ENCODE peak calls at places on chromosomes 7 and 10, in four cellular contexts. One of them, this sample, is unnamed.

GRCh38 chr7:5045558-5046396 is at the start of gene RBAK:
- DNase-seq in mesendoderm: peak; percentile 98
- DNase-seq in H1: peak; percentile 93
- DNase-seq in IMR-90: peak; percentile 95
- DNase-seq in this sample: peak; percentile 99

GRCh38 chr10:62501547-62501946 is 127.4 kb downstream of the ZNF365 start:
- DNase-seq in H1: no peak
- DNase-seq in IMR-90: peak; percentile 34
- DNase-seq in mesendoderm: no peak
- DNase-seq in this sample: no peak

GRCh38 chr7:141291541-141291940 is 217.7 kb downstream of the TMEM178B start:
- DNase-seq in H1: no peak
- DNase-seq in mesendoderm: no peak
- DNase-seq in IMR-90: no peak
- DNase-seq in this sample: no peak

GRCh38 chr7:129160161-129160911 is 15.8 kb downstream of the TSPAN33 start:
- DNase-seq in IMR-90: no peak
- DNase-seq in H1: no peak
- DNase-seq in mesendoderm: peak; percentile 32
- DNase-seq in this sample: peak; percentile 50

GRCh38 chr10:94423627-94424026 is 21.3 kb downstream of the TBC1D12 start:
- DNase-seq in IMR-90: peak; percentile 75
- DNase-seq in mesendoderm: no peak
- DNase-seq in H1: no peak
- DNase-seq in this sample: no peak

GRCh38 chr10:124181656-124182055 is 88.3 kb upstream of the CHST15 start:
- DNase-seq in mesendoderm: no peak
- DNase-seq in H1: peak; percentile 30
- DNase-seq in IMR-90: no peak
- DNase-seq in this sample: no peak

GRCh38 chr10:97123713-97124112 is 62.0 kb downstream of the SLIT1 start:
- DNase-seq in IMR-90: no peak
- DNase-seq in mesendoderm: no peak
- DNase-seq in H1: no peak
- DNase-seq in this sample: no peak

GRCh38 chr10:48491422-48492139 is 113.3 kb downstream of the ARHGAP22 start:
- DNase-seq in mesendoderm: no peak
- DNase-seq in IMR-90: no peak
- DNase-seq in H1: peak; percentile 16
- DNase-seq in this sample: no peak

GRCh38 chr10:4926400-4926799 is 36.8 kb upstream of the AKR1C1 start:
- DNase-seq in mesendoderm: no peak
- DNase-seq in IMR-90: no peak
- DNase-seq in H1: no peak
- DNase-seq in this sample: no peak

GRCh38 chr10:29948971-29949370 is 110.4 kb downstream of the JCAD start:
- DNase-seq in IMR-90: no peak
- DNase-seq in mesendoderm: no peak
- DNase-seq in H1: no peak
- DNase-seq in this sample: no peak

GRCh38 chr7:1383398-1384112 is 75.7 kb downstream of the MICALL2 start:
- DNase-seq in mesendoderm: no peak
- DNase-seq in H1: no peak
- DNase-seq in IMR-90: no peak
- DNase-seq in this sample: no peak

GRCh38 chr7:1385809-1386622 is 73.3 kb downstream of the MICALL2 start:
- DNase-seq in IMR-90: no peak
- DNase-seq in H1: no peak
- DNase-seq in mesendoderm: no peak
- DNase-seq in this sample: no peak

GRCh38 chr7:1382553-1383397 is 76.5 kb downstream of the MICALL2 start:
- DNase-seq in mesendoderm: no peak
- DNase-seq in IMR-90: no peak
- DNase-seq in H1: no peak
- DNase-seq in this sample: no peak

GRCh38 chr7:1385086-1385808 is 74.0 kb downstream of the MICALL2 start:
- DNase-seq in H1: no peak
- DNase-seq in mesendoderm: no peak
- DNase-seq in IMR-90: no peak
- DNase-seq in this sample: no peak

DNA sequence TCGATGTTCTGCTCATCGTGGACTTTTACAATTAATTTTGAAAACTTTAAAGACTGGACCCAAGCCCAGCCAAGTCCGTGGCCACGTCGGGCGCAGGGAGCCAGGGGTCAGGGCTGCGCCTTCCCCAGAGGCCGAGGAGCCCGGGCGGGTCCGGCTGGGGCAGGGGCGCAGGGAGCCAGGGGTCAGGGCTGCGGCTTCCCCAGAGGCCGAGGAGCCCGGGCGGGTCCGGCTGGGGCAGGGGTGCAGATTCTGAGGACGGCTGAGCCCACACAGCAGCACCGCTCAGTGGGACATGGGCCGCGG is 75.2 kb downstream of the MICALL2 start:
- DNase-seq in IMR-90: no peak
- DNase-seq in mesendoderm: no peak
- DNase-seq in H1: no peak
- DNase-seq in this sample: no peak
- H4K5ac ChIP-seq in IMR-90: no peak overlapping the region
- H4K5ac ChIP-seq in mesendoderm: no peak overlapping the region
- H4K5ac ChIP-seq in H1: no peak overlapping the region
- H4K5ac ChIP-seq in this sample: no peak overlapping the region

GRCh38 chr10:3046941-3047621 is 20.3 kb upstream of the PFKP start:
- DNase-seq in IMR-90: peak; percentile 66
- DNase-seq in mesendoderm: no peak
- DNase-seq in H1: no peak
- DNase-seq in this sample: no peak
- H2BK120ac ChIP-seq in IMR-90: peak overlapping the region; percentile 100
- H2BK120ac ChIP-seq in mesendoderm: no peak overlapping the region
- H2BK120ac ChIP-seq in H1: no peak overlapping the region
- H2BK120ac ChIP-seq in this sample: no peak overlapping the region

GRCh38 chr7:128081351-128081750 is 50.1 kb upstream of the LRRC4 start:
- DNase-seq in mesendoderm: no peak
- DNase-seq in H1: no peak
- DNase-seq in IMR-90: no peak
- DNase-seq in this sample: no peak
- H3K18ac ChIP-seq in mesendoderm: no peak overlapping the region
- H3K18ac ChIP-seq in H1: no peak overlapping the region
- H3K18ac ChIP-seq in IMR-90: no peak overlapping the region
- H3K18ac ChIP-seq in this sample: no peak overlapping the region

GRCh38 chr10:43112608-43112961 is 25.7 kb upstream of the CSGALNACT2 start:
- DNase-seq in H1: no peak
- DNase-seq in mesendoderm: no peak
- DNase-seq in IMR-90: no peak
- DNase-seq in this sample: no peak
- H4K5ac ChIP-seq in H1: no peak overlapping the region
- H4K5ac ChIP-seq in mesendoderm: no peak overlapping the region
- H4K5ac ChIP-seq in IMR-90: no peak overlapping the region
- H4K5ac ChIP-seq in this sample: no peak overlapping the region

DNA sequence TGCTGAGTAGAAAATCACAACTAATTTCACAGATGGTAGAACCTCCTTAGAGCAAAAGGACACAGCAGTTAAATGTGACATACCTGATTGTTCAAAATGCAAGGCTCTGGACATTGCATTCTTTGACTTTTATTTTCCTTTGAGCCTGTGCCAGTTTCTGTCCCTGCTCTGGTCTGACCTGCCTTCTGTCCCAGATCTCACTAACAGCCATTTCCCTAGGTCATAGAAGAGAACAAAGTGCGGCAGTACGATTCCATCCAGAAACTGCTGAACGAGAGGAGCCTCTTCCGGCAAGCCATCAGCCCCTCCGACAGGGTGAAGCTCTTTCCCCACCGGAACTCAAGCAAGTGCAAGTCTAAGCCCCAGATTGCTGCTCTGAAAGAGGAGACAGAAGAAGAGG is 186.9 kb downstream of the CFTR start:
- DNase-seq in mesendoderm: no peak
- DNase-seq in IMR-90: no peak
- DNase-seq in H1: no peak
- DNase-seq in this sample: no peak
- H2BK120ac ChIP-seq in mesendoderm: no peak overlapping the region
- H2BK120ac ChIP-seq in IMR-90: peak overlapping the region; percentile 90
- H2BK120ac ChIP-seq in H1: no peak overlapping the region
- H2BK120ac ChIP-seq in this sample: no peak overlapping the region

DNA sequence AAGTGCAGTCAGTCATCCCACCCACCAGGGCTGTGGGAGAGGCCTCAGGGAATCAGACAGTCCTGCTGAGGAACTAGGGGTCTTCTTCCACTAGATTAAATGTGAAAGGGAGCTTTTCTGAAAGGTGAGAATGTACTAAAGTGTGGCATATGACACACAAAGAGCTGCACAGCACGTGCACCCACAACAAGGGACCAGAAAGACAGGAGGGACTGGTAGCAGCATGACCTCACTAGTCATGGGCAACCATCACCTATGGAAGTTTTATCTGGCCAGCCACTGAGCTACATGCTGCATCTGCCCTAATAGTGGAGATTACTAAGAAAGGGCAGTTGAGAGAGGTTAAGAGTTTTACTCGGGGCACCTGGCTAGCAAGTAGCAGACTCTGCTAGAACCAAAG is 204.4 kb upstream of the AOAH start:
- DNase-seq in IMR-90: no peak
- DNase-seq in mesendoderm: no peak
- DNase-seq in H1: no peak
- DNase-seq in this sample: no peak
- H3K18ac ChIP-seq in IMR-90: no peak overlapping the region
- H3K18ac ChIP-seq in mesendoderm: no peak overlapping the region
- H3K18ac ChIP-seq in H1: no peak overlapping the region
- H3K18ac ChIP-seq in this sample: no peak overlapping the region

GRCh38 chr7:20218261-20218660 is 1.1 kb upstream of the MACC1 start:
- DNase-seq in IMR-90: no peak
- DNase-seq in H1: no peak
- DNase-seq in mesendoderm: peak; percentile 60
- DNase-seq in this sample: no peak
- H4K5ac ChIP-seq in IMR-90: peak overlapping the region; percentile 86
- H4K5ac ChIP-seq in H1: no peak overlapping the region
- H4K5ac ChIP-seq in mesendoderm: no peak overlapping the region
- H4K5ac ChIP-seq in this sample: no peak overlapping the region

DNA sequence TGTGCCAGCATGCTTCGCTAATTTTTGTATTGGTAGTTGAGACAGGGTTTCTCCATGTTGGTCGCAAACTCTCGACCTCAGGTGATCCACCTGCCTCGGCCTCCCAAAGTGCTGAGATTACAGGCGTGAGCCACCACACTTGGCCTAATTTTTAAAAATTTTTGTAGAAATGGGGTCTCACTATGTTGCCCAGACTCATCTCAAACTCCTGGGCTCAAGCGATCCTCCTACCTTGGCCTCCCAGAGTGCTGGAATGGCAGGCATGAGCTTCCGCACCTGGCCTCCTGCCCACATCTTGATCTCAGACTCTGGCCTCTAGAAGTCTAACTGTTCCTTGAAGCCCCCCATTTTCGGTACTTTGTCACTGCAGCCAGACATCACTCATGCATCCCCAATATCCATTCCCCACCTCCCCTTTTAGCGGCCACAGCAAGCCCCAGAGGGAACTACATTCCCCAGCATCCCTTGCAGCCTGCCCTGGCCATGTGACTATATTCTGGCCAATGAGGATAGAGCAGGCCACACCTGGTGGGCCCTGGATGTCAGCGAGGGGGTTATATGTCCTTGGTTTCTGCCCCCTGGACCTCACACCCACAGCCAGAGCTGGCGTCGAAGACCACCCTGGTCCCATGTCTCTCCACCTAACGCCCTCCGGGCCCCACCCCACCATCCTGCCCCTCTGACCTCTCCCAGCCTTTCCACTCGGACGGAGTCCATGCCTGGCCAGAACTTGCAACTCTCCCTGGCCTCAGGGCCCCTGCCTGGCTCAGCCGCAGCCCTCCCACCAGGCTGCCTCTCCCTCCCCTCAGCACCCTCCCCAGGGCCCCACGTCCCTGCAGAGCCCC is 33.8 kb downstream of the MICALL2 start:
- DNase-seq in IMR-90: no peak
- DNase-seq in mesendoderm: peak; percentile 52
- DNase-seq in H1: peak; percentile 73
- DNase-seq in this sample: peak; percentile 65
- H2BK120ac ChIP-seq in IMR-90: no peak overlapping the region
- H2BK120ac ChIP-seq in mesendoderm: no peak overlapping the region
- H2BK120ac ChIP-seq in H1: no peak overlapping the region
- H2BK120ac ChIP-seq in this sample: no peak overlapping the region

This sample was measured in H9.